ENCODE peak calls at places on chromosomes 4 and X, in six cellular contexts. B, S, W, T, E and P are unnamed samples.

GRCh38 chr4:113637363-113637762 is 124.2 kb downstream of the CAMK2D start:
- DNase-seq in B (no peak), W (no peak), T (no peak), S (no peak), E (no peak), P (no peak)

GRCh38 chr4:17436750-17437090 is 75.2 kb downstream of the QDPR start:
- DNase-seq in T (no peak), S (no peak), W (peak), B (no peak), E (no peak), P (no peak)

GRCh38 chr4:10622728-10623127 is 61.8 kb downstream of the CLNK start:
- DNase-seq in T (peak), B (no peak), E (no peak), S (no peak), W (peak), P (no peak)

GRCh38 chrX:36431819-36432218 is 512.3 kb downstream of the CFAP47 start:
- DNase-seq in W (no peak), B (no peak), T (no peak), S (no peak), E (no peak), P (no peak)

GRCh38 chr4:78987683-78988082 is 48.4 kb upstream of the PAQR3 start:
- DNase-seq in B (no peak), E (no peak), T (no peak), S (no peak), W (no peak), P (no peak)

GRCh38 chr4:47219586-47219985 is 188.2 kb downstream of the GABRB1 start:
- DNase-seq in W (no peak), T (no peak), E (no peak), S (no peak), B (no peak), P (no peak)

GRCh38 chr4:139696491-139696890 is 30.9 kb downstream of the MGST2 start:
- DNase-seq in T (no peak), S (no peak), B (no peak), E (no peak), W (no peak), P (no peak)

GRCh38 chr4:139746430-139746829 is 80.8 kb downstream of the MGST2 start:
- DNase-seq in S (no peak), B (peak), W (peak), E (no peak), T (no peak), P (no peak)

GRCh38 chrX:148380107-148380506 is 120.3 kb upstream of the AFF2 start:
- DNase-seq in S (no peak), W (no peak), T (no peak), B (no peak), E (no peak), P (no peak)

GRCh38 chr4:157983300-157983699 is 189.5 kb downstream of the GASK1B start:
- DNase-seq in T (no peak), E (no peak), B (no peak), W (no peak), S (no peak), P (no peak)

GRCh38 chrX:15292861-15293260 is 22.6 kb downstream of the ASB11 start:
- DNase-seq in E (no peak), S (no peak), B (no peak), T (no peak), W (no peak), P (no peak)

GRCh38 chr4:40238700-40239548 is 42.1 kb downstream of the RHOH start:
- DNase-seq in S (peak), W (peak), B (no peak), E (no peak), T (no peak), P (no peak)

GRCh38 chr4:1806223-1806564 is 13.1 kb downstream of the FGFR3 start:
- DNase-seq in W (no peak), B (no peak), T (no peak), S (no peak), E (no peak), P (no peak)

GRCh38 chr4:26140150-26140898 is 180.5 kb upstream of the RBPJ start:
- DNase-seq in W (no peak), B (no peak), T (no peak), E (no peak), S (no peak), P (no peak)

GRCh38 chr4:3124070-3124767 is 49.7 kb downstream of the HTT start:
- DNase-seq in B (no peak), W (no peak), E (no peak), S (no peak), T (no peak), P (no peak)

GRCh38 chrX:43557792-43558191 is 98.3 kb upstream of the MAOA start:
- DNase-seq in W (peak), S (peak), T (peak), E (peak), B (no peak), P (peak)

GRCh38 chrX:30278365-30278764 is 30.8 kb downstream of the NR0B1 start:
- DNase-seq in T (no peak), E (no peak), S (no peak), W (no peak), B (no peak), P (no peak)

GRCh38 chrX:2823795-2824386 is 4.8 kb upstream of the GYG2 start:
- DNase-seq in E (no peak), S (no peak), T (no peak), B (no peak), W (no peak), P (no peak)

GRCh38 chrX:133538148-133538547 is 122.9 kb upstream of the GPC4 start:
- DNase-seq in B (no peak), E (no peak), T (no peak), S (no peak), W (peak), P (no peak)

GRCh38 chr4:168787801-168788200 is 222.3 kb downstream of the CBR4 start:
- DNase-seq in W (no peak), T (no peak), S (no peak), E (no peak), B (no peak), P (no peak)

GRCh38 chr4:182478475-182478874 is 235.3 kb downstream of the TENM3 start:
- DNase-seq in E (peak), S (peak), T (no peak), B (no peak), W (peak), P (no peak)

GRCh38 chrX:133677123-133678063 is 262.1 kb upstream of the GPC4 start:
- DNase-seq in B (no peak), E (no peak), W (no peak), S (no peak), T (no peak), P (no peak)

GRCh38 chr4:33649015-33649414 is 2595.3 kb downstream of the ARAP2 start:
- DNase-seq in S (no peak), T (no peak), W (peak), E (no peak), B (no peak), P (no peak)

GRCh38 chr4:71011451-71011850 is 18.0 kb downstream of the DCK start:
- DNase-seq in T (no peak), E (no peak), B (no peak), W (no peak), S (no peak), P (no peak)

GRCh38 chrX:65587616-65588526 is 53.3 kb upstream of the LAS1L start:
- DNase-seq in B (no peak), T (no peak), E (no peak), S (peak), W (no peak), P (no peak)

GRCh38 chr4:20337261-20337664 is 85.6 kb downstream of the SLIT2 start:
- DNase-seq in E (no peak), W (no peak), B (no peak), S (no peak), T (no peak), P (no peak)

GRCh38 chr4:3713817-3714641 is 52.2 kb upstream of the ADRA2C start:
- DNase-seq in T (no peak), B (no peak), S (no peak), W (no peak), E (no peak), P (no peak)

GRCh38 chr4:3304831-3305609 is 12.2 kb downstream of the RGS12 start:
- DNase-seq in W (no peak), E (no peak), B (no peak), S (no peak), T (no peak), P (peak)

GRCh38 chr4:83644677-83645639 is 109.0 kb downstream of the GPAT3 start:
- DNase-seq in E (peak), S (peak), W (peak), B (no peak), T (peak), P (no peak)

GRCh38 chr4:93317046-93317445 is 511.5 kb upstream of the ATOH1 start:
- DNase-seq in T (no peak), B (no peak), S (no peak), W (no peak), E (no peak), P (no peak)

GRCh38 chrX:124401696-124402095 is 55.3 kb downstream of the SH2D1A start:
- DNase-seq in W (no peak), E (no peak), T (no peak), B (no peak), S (no peak), P (no peak)

GRCh38 chr4:161767116-161767515 is 396.7 kb downstream of the FSTL5 start:
- DNase-seq in W (no peak), E (no peak), T (no peak), B (no peak), S (no peak), P (no peak)

GRCh38 chr4:185039508-185040273 is 21.4 kb downstream of the HELT start:
- DNase-seq in E (peak), W (peak), S (peak), T (peak), B (peak), P (no peak)

GRCh38 chr4:2797545-2798305 is 4.8 kb downstream of the SH3BP2 start:
- DNase-seq in S (no peak), E (no peak), T (no peak), W (no peak), B (no peak), P (no peak)

GRCh38 chr4:915041-915474 is 17.1 kb downstream of the GAK start:
- DNase-seq in B (no peak), W (no peak), S (no peak), T (no peak), E (no peak), P (no peak)

GRCh38 chr4:108433832-108434231 is 186.5 kb upstream of the RPL34 start:
- DNase-seq in T (no peak), W (no peak), E (no peak), B (no peak), S (no peak), P (no peak)

GRCh38 chr4:152486414-152487389 is 49.2 kb downstream of the FBXW7 start:
- DNase-seq in B (no peak), E (peak), S (no peak), T (no peak), W (no peak), P (no peak)
- TF ChIP-seq CREB1 in B (no peak), E (peak), S (no peak), T (no peak), W (no peak), P (no peak)

GRCh38 chr4:23956601-23957364 is 66.9 kb upstream of the PPARGC1A start:
- DNase-seq in E (no peak), W (no peak), S (no peak), T (no peak), B (no peak), P (no peak)
- TF ChIP-seq CREB1 in E (no peak), W (no peak), S (no peak), T (no peak), B (no peak), P (no peak)

GRCh38 chrX:48761674-48762471 is at the start of gene GLOD5:
- DNase-seq in W (peak), S (peak), T (no peak), B (peak), E (peak), P (peak)
- TF ChIP-seq CREB1 in W (no peak), S (no peak), T (no peak), B (no peak), E (no peak), P (no peak)

GRCh38 chrX:13489451-13489850 is 80.0 kb upstream of the EGFL6 start:
- DNase-seq in T (no peak), W (no peak), S (no peak), B (no peak), E (no peak), P (no peak)
- TF ChIP-seq CREB1 in T (no peak), W (no peak), S (no peak), B (no peak), E (no peak), P (no peak)